ENCODE peak calls at places on chromosomes 2 and 18, in four cellular contexts. I is K562, M is A549, V is GM12878. G is an unnamed sample.

GRCh38 chr2:98822301-98823164 is 91.6 kb upstream of the MGAT4A start:
- DNase-seq in I (no peak), M (no peak), V (no peak), G (peak; percentile 72)

GRCh38 chr2:111712361-111712760 is 171.6 kb downstream of the ANAPC1 start:
- DNase-seq in I (no peak), M (no peak), V (no peak), G (no peak)

GRCh38 chr2:128791983-128792315 is 473.3 kb upstream of the HS6ST1 start:
- DNase-seq in I (no peak), M (no peak), V (no peak), G (no peak)

GRCh38 chr2:2646312-2647051 is 315.4 kb upstream of the MYT1L start:
- DNase-seq in I (no peak), M (no peak), V (no peak), G (no peak)

GRCh38 chr2:40243581-40243980 is 208.3 kb downstream of the SLC8A1 start:
- DNase-seq in I (no peak), M (no peak), V (no peak), G (no peak)

GRCh38 chr2:113233593-113234550 is 44.8 kb downstream of the PAX8 start:
- DNase-seq in I (peak; percentile 73), M (peak; percentile 52), V (no peak), G (no peak)

GRCh38 chr2:26537069-26537825 is 59.3 kb upstream of the OTOF start:
- DNase-seq in I (no peak), M (no peak), V (no peak), G (no peak)

GRCh38 chr2:46780801-46781445 is 134.7 kb downstream of the MCFD2 start:
- DNase-seq in I (peak; percentile 67), M (no peak), V (no peak), G (peak; percentile 81)

GRCh38 chr2:235142588-235142987 is 190.8 kb downstream of the SH3BP4 start:
- DNase-seq in I (no peak), M (peak; percentile 62), V (no peak), G (no peak)

GRCh38 chr2:120520929-120521912 is 175.3 kb downstream of the INHBB start:
- DNase-seq in I (peak; percentile 53), M (peak; percentile 64), V (no peak), G (peak; percentile 84)

GRCh38 chr18:68803371-68803770 is 5.5 kb downstream of the CCDC102B start:
- DNase-seq in I (no peak), M (no peak), V (no peak), G (no peak)

GRCh38 chr18:49697757-49698595 is 115.4 kb downstream of the ACAA2 start:
- DNase-seq in I (no peak), M (no peak), V (no peak), G (peak; percentile 34)

GRCh38 chr18:79384151-79384807 is 11.5 kb upstream of the NFATC1 start:
- DNase-seq in I (no peak), M (no peak), V (no peak), G (no peak)

GRCh38 chr18:51020536-51020935 is 9.5 kb upstream of the SMAD4 start:
- DNase-seq in I (no peak), M (no peak), V (no peak), G (no peak)

GRCh38 chr2:126912201-126912600 is 13.5 kb downstream of the TEX51 start:
- DNase-seq in I (no peak), M (no peak), V (no peak), G (no peak)

GRCh38 chr2:199470672-199471442 is 13.1 kb upstream of the SATB2 start:
- DNase-seq in I (no peak), M (no peak), V (no peak), G (peak; percentile 34)

GRCh38 chr18:24754572-24754971 is 294.1 kb downstream of the HRH4 start:
- DNase-seq in I (no peak), M (no peak), V (no peak), G (no peak)

GRCh38 chr18:79318142-79318673 is 77.5 kb upstream of the NFATC1 start:
- DNase-seq in I (no peak), M (no peak), V (no peak), G (no peak)

GRCh38 chr2:239950144-239950920 is 74.8 kb downstream of the NDUFA10 start:
- DNase-seq in I (no peak), M (no peak), V (no peak), G (no peak)

GRCh38 chr2:238439093-238439849 is 12.5 kb downstream of the ASB1 start:
- DNase-seq in I (no peak), M (peak; percentile 91), V (no peak), G (no peak)

GRCh38 chr2:203909946-203910476 is 26.6 kb upstream of the ICOS start:
- DNase-seq in I (no peak), M (no peak), V (no peak), G (no peak)

GRCh38 chr2:17765423-17765822 is 11.5 kb downstream of the GEN1 start:
- DNase-seq in I (no peak), M (peak; percentile 20), V (no peak), G (no peak)

GRCh38 chr2:172323256-172323655 is 104.1 kb upstream of the ITGA6 start:
- DNase-seq in I (no peak), M (no peak), V (no peak), G (no peak)

GRCh38 chr2:226885769-226886435 is 50.0 kb downstream of the RHBDD1 start:
- DNase-seq in I (no peak), M (no peak), V (no peak), G (no peak)

GRCh38 chr2:11073251-11073650 is 82.0 kb upstream of the SLC66A3 start:
- DNase-seq in I (peak; percentile 73), M (peak; percentile 54), V (no peak), G (peak; percentile 85)

GRCh38 chr2:84495539-84496146 is 20.7 kb upstream of the DNAH6 start:
- DNase-seq in I (peak; percentile 61), M (peak; percentile 79), V (no peak), G (no peak)

GRCh38 chr18:74171910-74172606 is 23.7 kb downstream of the TIMM21 start:
- DNase-seq in I (no peak), M (no peak), V (no peak), G (no peak)

GRCh38 chr2:181902625-181903024 is 11.1 kb downstream of the ITPRID2 start:
- DNase-seq in I (no peak), M (no peak), V (no peak), G (no peak)

GRCh38 chr2:101820519-101820918 is 123.0 kb downstream of the MAP4K4 start:
- DNase-seq in I (peak; percentile 68), M (no peak), V (no peak), G (no peak)

GRCh38 chr2:127104881-127105655 is 1.9 kb downstream of the BIN1 start:
- DNase-seq in I (no peak), M (no peak), V (no peak), G (peak; percentile 10)

GRCh38 chr2:175834472-175834871 is 167.6 kb downstream of the LNPK start:
- DNase-seq in I (no peak), M (no peak), V (no peak), G (peak; percentile 15)

GRCh38 chr18:79848579-79849327 is 51.0 kb downstream of the KCNG2 start:
- DNase-seq in I (no peak), M (no peak), V (no peak), G (no peak)

GRCh38 chr2:129727286-129727685 is 252.2 kb upstream of the RAB6C start:
- DNase-seq in I (no peak), M (no peak), V (no peak), G (no peak)

GRCh38 chr2:166031054-166031453 is 77.5 kb upstream of the TTC21B start:
- DNase-seq in I (no peak), M (no peak), V (no peak), G (no peak)

DNA sequence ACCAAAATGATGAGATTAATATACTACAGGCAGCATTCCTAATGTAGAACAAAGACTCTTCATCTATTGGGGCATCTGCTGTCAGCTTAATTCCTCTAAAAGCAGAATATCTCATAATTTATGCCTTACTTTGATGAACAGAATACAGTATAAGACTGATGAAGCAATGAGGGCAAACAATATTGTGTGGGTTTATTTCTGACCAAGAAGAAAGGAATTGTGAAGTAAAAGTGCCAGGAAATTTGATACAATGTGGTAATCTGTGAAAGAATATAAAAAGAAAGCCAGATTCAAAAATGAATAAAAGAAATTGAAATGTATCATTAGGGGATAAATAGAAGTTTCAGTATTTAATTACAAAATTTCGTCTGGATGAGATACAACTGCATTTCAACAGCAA is 78.8 kb upstream of the TTC21B start:
- DNase-seq in I (no peak), M (no peak), V (no peak), G (no peak)
- TF ChIP-seq ESRRA in I (no peak), M (no peak), V (no peak), G (no peak)

DNA sequence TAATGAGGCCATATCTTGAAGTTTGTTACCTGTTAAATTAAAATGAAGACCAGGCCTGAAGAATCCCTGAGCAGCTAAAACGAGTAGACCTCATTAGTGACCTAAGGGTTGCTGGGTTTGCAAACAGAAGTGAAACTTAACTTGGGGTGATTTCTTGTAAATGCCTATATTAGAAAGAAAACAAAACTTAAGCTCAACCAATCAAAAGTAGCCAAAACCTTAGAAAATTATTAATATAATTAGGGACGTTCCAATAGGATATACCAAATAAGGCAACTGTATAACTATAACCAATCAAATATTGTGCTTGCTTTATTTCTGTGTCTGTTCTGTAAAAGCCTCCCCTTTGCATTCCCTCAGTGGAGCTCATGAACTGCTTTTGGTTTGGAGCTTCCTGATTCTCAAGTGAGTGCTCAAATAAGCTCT is 137.9 kb upstream of the VRK2 start:
- DNase-seq in I (no peak), M (no peak), V (peak; percentile 82), G (no peak)
- TF ChIP-seq ESRRA in I (no peak), M (no peak), V (no peak), G (no peak)

GRCh38 chr2:202632682-202633081 is 2.1 kb upstream of the FAM117B start:
- DNase-seq in I (peak; percentile 36), M (no peak), V (no peak), G (no peak)
- TF ChIP-seq ESRRA in I (no peak), M (no peak), V (no peak), G (no peak)

GRCh38 chr2:231684314-231685223 is 23.8 kb upstream of the PTMA start:
- DNase-seq in I (no peak), M (no peak), V (no peak), G (no peak)

GRCh38 chr2:231686192-231687100 is 21.9 kb upstream of the PTMA start:
- DNase-seq in I (no peak), M (no peak), V (no peak), G (no peak)

GRCh38 chr2:231683907-231684306 is 24.4 kb upstream of the PTMA start:
- DNase-seq in I (no peak), M (no peak), V (no peak), G (no peak)

GRCh38 chr2:231687133-231687852 is 21.0 kb upstream of the PTMA start:
- DNase-seq in I (peak; percentile 83), M (peak; percentile 80), V (no peak), G (peak; percentile 92)

DNA sequence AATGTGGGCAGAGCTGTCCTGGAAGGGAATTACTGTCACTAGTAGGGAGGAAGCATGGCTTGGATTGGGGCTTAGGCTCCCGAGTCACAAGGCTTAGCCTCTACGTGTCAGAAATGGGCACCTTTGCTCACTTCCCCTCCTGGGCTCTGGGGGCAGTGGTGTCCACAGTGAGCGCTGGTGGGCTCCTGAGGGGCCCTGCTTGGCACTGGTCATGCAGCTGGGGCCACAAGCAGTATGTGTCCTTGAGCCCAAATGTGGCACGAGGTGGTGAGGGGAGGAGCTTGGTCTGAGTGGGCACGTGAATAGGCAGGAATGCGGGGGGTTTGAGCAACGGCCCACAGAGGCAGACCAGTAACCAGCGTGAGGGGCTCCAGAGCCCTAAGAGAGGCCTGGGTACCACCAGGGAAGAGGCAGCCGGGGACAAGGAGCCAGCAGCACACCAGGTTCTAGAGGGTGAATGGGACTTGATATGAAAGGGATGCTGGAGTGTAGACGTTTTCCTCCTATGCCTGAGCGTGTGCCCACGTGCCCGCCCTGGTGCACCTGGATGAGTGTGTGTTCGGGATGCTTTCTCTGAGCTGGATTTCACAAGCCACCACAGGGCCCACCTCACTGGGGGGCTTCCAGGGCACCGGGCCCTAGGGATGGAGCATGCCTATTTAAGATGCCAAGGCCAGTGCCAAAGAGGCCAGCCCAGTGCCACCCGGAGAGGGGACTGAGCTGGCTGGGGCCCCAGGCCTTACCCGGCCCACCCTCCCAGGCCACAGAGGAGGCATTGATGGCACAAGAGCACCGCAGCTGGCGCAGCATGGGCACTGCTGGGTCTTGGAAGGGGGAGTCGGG is 22.8 kb upstream of the PTMA start:
- DNase-seq in I (no peak), M (no peak), V (no peak), G (peak; percentile 57)
- TF ChIP-seq ESRRA in I (no peak), M (no peak), V (no peak), G (no peak)